ENCODE peak calls at places on chromosomes 5 and 9, in ten cellular contexts. One of them, this sample, is unnamed.

GRCh38 chr9:137592767-137593166 is 2.5 kb upstream of the ZMYND19 start:
- DNase-seq in transverse colon: no peak
- DNase-seq in SK-N-SH: no peak
- DNase-seq in prostate gland: no peak
- DNase-seq in spleen: no peak
- DNase-seq in GM12878: no peak
- DNase-seq in Panc1: no peak
- DNase-seq in GM23338: no peak
- DNase-seq in upper lobe of left lung: peak; percentile 83
- DNase-seq in SK-N-MC: no peak
- DNase-seq in this sample: peak; percentile 92

GRCh38 chr5:149684371-149684770 is 45.7 kb upstream of the PPARGC1B start:
- DNase-seq in transverse colon: no peak
- DNase-seq in SK-N-SH: no peak
- DNase-seq in prostate gland: no peak
- DNase-seq in spleen: no peak
- DNase-seq in GM12878: no peak
- DNase-seq in Panc1: no peak
- DNase-seq in GM23338: no peak
- DNase-seq in upper lobe of left lung: no peak
- DNase-seq in SK-N-MC: no peak
- DNase-seq in this sample: no peak

GRCh38 chr9:93181672-93182435 is 2.1 kb upstream of the WNK2 start:
- DNase-seq in transverse colon: no peak
- DNase-seq in SK-N-SH: no peak
- DNase-seq in prostate gland: no peak
- DNase-seq in spleen: no peak
- DNase-seq in GM12878: no peak
- DNase-seq in Panc1: no peak
- DNase-seq in GM23338: no peak
- DNase-seq in upper lobe of left lung: no peak
- DNase-seq in SK-N-MC: no peak
- DNase-seq in this sample: no peak

GRCh38 chr9:95773061-95773433 is 102.4 kb upstream of the ERCC6L2 start:
- DNase-seq in transverse colon: no peak
- DNase-seq in SK-N-SH: no peak
- DNase-seq in prostate gland: no peak
- DNase-seq in spleen: no peak
- DNase-seq in GM12878: no peak
- DNase-seq in Panc1: no peak
- DNase-seq in GM23338: no peak
- DNase-seq in upper lobe of left lung: no peak
- DNase-seq in SK-N-MC: no peak
- DNase-seq in this sample: no peak

GRCh38 chr9:26949604-26950003 is 2.6 kb upstream of the PLAA start:
- DNase-seq in transverse colon: no peak
- DNase-seq in SK-N-SH: no peak
- DNase-seq in prostate gland: no peak
- DNase-seq in spleen: no peak
- DNase-seq in GM12878: no peak
- DNase-seq in Panc1: no peak
- DNase-seq in GM23338: no peak
- DNase-seq in upper lobe of left lung: no peak
- DNase-seq in SK-N-MC: no peak
- DNase-seq in this sample: no peak

GRCh38 chr9:89171231-89171630 is 7.4 kb downstream of the SHC3 start:
- DNase-seq in transverse colon: no peak
- DNase-seq in SK-N-SH: no peak
- DNase-seq in prostate gland: no peak
- DNase-seq in spleen: no peak
- DNase-seq in GM12878: no peak
- DNase-seq in Panc1: no peak
- DNase-seq in GM23338: no peak
- DNase-seq in upper lobe of left lung: no peak
- DNase-seq in SK-N-MC: no peak
- DNase-seq in this sample: no peak

GRCh38 chr5:128491291-128491690 is 46.8 kb downstream of the FBN2 start:
- DNase-seq in transverse colon: no peak
- DNase-seq in SK-N-SH: no peak
- DNase-seq in prostate gland: no peak
- DNase-seq in spleen: no peak
- DNase-seq in GM12878: no peak
- DNase-seq in Panc1: no peak
- DNase-seq in GM23338: peak; percentile 22
- DNase-seq in upper lobe of left lung: no peak
- DNase-seq in SK-N-MC: no peak
- DNase-seq in this sample: no peak

GRCh38 chr9:23799521-23799920 is 26.5 kb downstream of the ELAVL2 start:
- DNase-seq in transverse colon: no peak
- DNase-seq in SK-N-SH: no peak
- DNase-seq in prostate gland: no peak
- DNase-seq in spleen: no peak
- DNase-seq in GM12878: no peak
- DNase-seq in Panc1: no peak
- DNase-seq in GM23338: no peak
- DNase-seq in upper lobe of left lung: no peak
- DNase-seq in SK-N-MC: no peak
- DNase-seq in this sample: no peak

GRCh38 chr5:72498284-72498683 is 8.9 kb downstream of the ZNF366 start:
- DNase-seq in transverse colon: no peak
- DNase-seq in SK-N-SH: no peak
- DNase-seq in prostate gland: no peak
- DNase-seq in spleen: no peak
- DNase-seq in GM12878: no peak
- DNase-seq in Panc1: no peak
- DNase-seq in GM23338: no peak
- DNase-seq in upper lobe of left lung: no peak
- DNase-seq in SK-N-MC: no peak
- DNase-seq in this sample: no peak

GRCh38 chr5:178688551-178688950 is 41.9 kb downstream of the ZNF354A start:
- DNase-seq in transverse colon: no peak
- DNase-seq in SK-N-SH: no peak
- DNase-seq in prostate gland: no peak
- DNase-seq in spleen: no peak
- DNase-seq in GM12878: no peak
- DNase-seq in Panc1: no peak
- DNase-seq in GM23338: no peak
- DNase-seq in upper lobe of left lung: peak; percentile 57
- DNase-seq in SK-N-MC: no peak
- DNase-seq in this sample: no peak

GRCh38 chr5:147805030-147805454 is 22.5 kb upstream of the JAKMIP2 start:
- DNase-seq in transverse colon: peak; percentile 17
- DNase-seq in SK-N-SH: no peak
- DNase-seq in prostate gland: no peak
- DNase-seq in spleen: peak; percentile 84
- DNase-seq in GM12878: no peak
- DNase-seq in Panc1: no peak
- DNase-seq in GM23338: no peak
- DNase-seq in upper lobe of left lung: peak; percentile 65
- DNase-seq in SK-N-MC: peak; percentile 92
- DNase-seq in this sample: no peak

GRCh38 chr5:33271606-33272005 is 169.2 kb upstream of the TARS1 start:
- DNase-seq in transverse colon: no peak
- DNase-seq in SK-N-SH: no peak
- DNase-seq in prostate gland: no peak
- DNase-seq in spleen: no peak
- DNase-seq in GM12878: no peak
- DNase-seq in Panc1: no peak
- DNase-seq in GM23338: no peak
- DNase-seq in upper lobe of left lung: no peak
- DNase-seq in SK-N-MC: no peak
- DNase-seq in this sample: no peak

GRCh38 chr5:94174748-94175411 is 433.5 kb upstream of the POU5F2 start:
- DNase-seq in transverse colon: no peak
- DNase-seq in SK-N-SH: no peak
- DNase-seq in prostate gland: no peak
- DNase-seq in spleen: no peak
- DNase-seq in GM12878: no peak
- DNase-seq in Panc1: no peak
- DNase-seq in GM23338: no peak
- DNase-seq in upper lobe of left lung: no peak
- DNase-seq in SK-N-MC: no peak
- DNase-seq in this sample: no peak

GRCh38 chr9:76271755-76272154 is 122.5 kb downstream of the RFK start:
- DNase-seq in transverse colon: no peak
- DNase-seq in SK-N-SH: no peak
- DNase-seq in prostate gland: no peak
- DNase-seq in spleen: no peak
- DNase-seq in GM12878: no peak
- DNase-seq in Panc1: no peak
- DNase-seq in GM23338: no peak
- DNase-seq in upper lobe of left lung: no peak
- DNase-seq in SK-N-MC: no peak
- DNase-seq in this sample: no peak

GRCh38 chr5:6506631-6507030 is 58.0 kb downstream of the UBE2QL1 start:
- DNase-seq in transverse colon: no peak
- DNase-seq in SK-N-SH: no peak
- DNase-seq in prostate gland: no peak
- DNase-seq in spleen: no peak
- DNase-seq in GM12878: no peak
- DNase-seq in Panc1: no peak
- DNase-seq in GM23338: no peak
- DNase-seq in upper lobe of left lung: no peak
- DNase-seq in SK-N-MC: no peak
- DNase-seq in this sample: no peak

GRCh38 chr9:73684601-73685000 is 532.9 kb downstream of the ANXA1 start:
- DNase-seq in transverse colon: no peak
- DNase-seq in SK-N-SH: no peak
- DNase-seq in prostate gland: no peak
- DNase-seq in spleen: no peak
- DNase-seq in GM12878: no peak
- DNase-seq in Panc1: no peak
- DNase-seq in GM23338: no peak
- DNase-seq in upper lobe of left lung: no peak
- DNase-seq in SK-N-MC: no peak
- DNase-seq in this sample: no peak

GRCh38 chr9:7640205-7640604 is 159.4 kb downstream of the DMAC1 start:
- DNase-seq in transverse colon: no peak
- DNase-seq in SK-N-SH: no peak
- DNase-seq in prostate gland: no peak
- DNase-seq in spleen: no peak
- DNase-seq in GM12878: no peak
- DNase-seq in Panc1: no peak
- DNase-seq in GM23338: no peak
- DNase-seq in upper lobe of left lung: no peak
- DNase-seq in SK-N-MC: no peak
- DNase-seq in this sample: no peak

GRCh38 chr9:112792670-112793069 is 42.1 kb downstream of the SNX30 start:
- DNase-seq in transverse colon: no peak
- DNase-seq in SK-N-SH: no peak
- DNase-seq in prostate gland: no peak
- DNase-seq in spleen: no peak
- DNase-seq in GM12878: no peak
- DNase-seq in Panc1: no peak
- DNase-seq in GM23338: no peak
- DNase-seq in upper lobe of left lung: no peak
- DNase-seq in SK-N-MC: no peak
- DNase-seq in this sample: no peak
- H3K27ac ChIP-seq in transverse colon: no peak overlapping the region
- H3K27ac ChIP-seq in SK-N-SH: no peak overlapping the region
- H3K27ac ChIP-seq in prostate gland: no peak overlapping the region
- H3K27ac ChIP-seq in spleen: no peak overlapping the region
- H3K27ac ChIP-seq in GM12878: no peak overlapping the region
- H3K27ac ChIP-seq in Panc1: no peak overlapping the region
- H3K27ac ChIP-seq in GM23338: no peak overlapping the region
- H3K27ac ChIP-seq in upper lobe of left lung: no peak overlapping the region
- H3K27ac ChIP-seq in SK-N-MC: no peak overlapping the region
- H3K27ac ChIP-seq in this sample: no peak overlapping the region

GRCh38 chr9:13860019-13860418 is 453.9 kb downstream of the NFIB start:
- DNase-seq in transverse colon: no peak
- DNase-seq in SK-N-SH: no peak
- DNase-seq in prostate gland: no peak
- DNase-seq in spleen: no peak
- DNase-seq in GM12878: no peak
- DNase-seq in Panc1: no peak
- DNase-seq in GM23338: no peak
- DNase-seq in upper lobe of left lung: no peak
- DNase-seq in SK-N-MC: no peak
- DNase-seq in this sample: no peak
- TF ChIP-seq POLR2AphosphoS5 in transverse colon: no peak
- TF ChIP-seq POLR2AphosphoS5 in SK-N-SH: no peak
- TF ChIP-seq POLR2AphosphoS5 in prostate gland: no peak
- TF ChIP-seq POLR2AphosphoS5 in spleen: no peak
- TF ChIP-seq POLR2AphosphoS5 in GM12878: no peak
- TF ChIP-seq POLR2AphosphoS5 in Panc1: no peak
- TF ChIP-seq POLR2AphosphoS5 in GM23338: no peak
- TF ChIP-seq POLR2AphosphoS5 in upper lobe of left lung: no peak
- TF ChIP-seq POLR2AphosphoS5 in SK-N-MC: no peak
- TF ChIP-seq POLR2AphosphoS5 in this sample: no peak

GRCh38 chr5:11904270-11904906 is at the start of gene CTNND2:
- DNase-seq in transverse colon: no peak
- DNase-seq in SK-N-SH: peak; percentile 72
- DNase-seq in prostate gland: peak; percentile 33
- DNase-seq in spleen: peak; percentile 76
- DNase-seq in GM12878: no peak
- DNase-seq in Panc1: no peak
- DNase-seq in GM23338: peak; percentile 94
- DNase-seq in upper lobe of left lung: no peak
- DNase-seq in SK-N-MC: no peak
- DNase-seq in this sample: no peak

GRCh38 chr5:11903614-11904269 is 504 bp downstream of the CTNND2 start:
- DNase-seq in transverse colon: no peak
- DNase-seq in SK-N-SH: peak; percentile 68
- DNase-seq in prostate gland: no peak
- DNase-seq in spleen: peak; percentile 82
- DNase-seq in GM12878: no peak
- DNase-seq in Panc1: no peak
- DNase-seq in GM23338: peak; percentile 73
- DNase-seq in upper lobe of left lung: no peak
- DNase-seq in SK-N-MC: no peak
- DNase-seq in this sample: no peak

GRCh38 chr5:11903121-11903613 is 1.1 kb downstream of the CTNND2 start:
- DNase-seq in transverse colon: no peak
- DNase-seq in SK-N-SH: no peak
- DNase-seq in prostate gland: no peak
- DNase-seq in spleen: no peak
- DNase-seq in GM12878: no peak
- DNase-seq in Panc1: no peak
- DNase-seq in GM23338: peak; percentile 25
- DNase-seq in upper lobe of left lung: no peak
- DNase-seq in SK-N-MC: no peak
- DNase-seq in this sample: no peak

GRCh38 chr5:11906495-11906894 is 2.2 kb upstream of the CTNND2 start:
- DNase-seq in transverse colon: no peak
- DNase-seq in SK-N-SH: no peak
- DNase-seq in prostate gland: no peak
- DNase-seq in spleen: no peak
- DNase-seq in GM12878: no peak
- DNase-seq in Panc1: no peak
- DNase-seq in GM23338: no peak
- DNase-seq in upper lobe of left lung: no peak
- DNase-seq in SK-N-MC: no peak
- DNase-seq in this sample: no peak

GRCh38 chr5:11905209-11905608 is 963 bp upstream of the CTNND2 start:
- DNase-seq in transverse colon: no peak
- DNase-seq in SK-N-SH: no peak
- DNase-seq in prostate gland: no peak
- DNase-seq in spleen: no peak
- DNase-seq in GM12878: no peak
- DNase-seq in Panc1: no peak
- DNase-seq in GM23338: peak; percentile 26
- DNase-seq in upper lobe of left lung: no peak
- DNase-seq in SK-N-MC: no peak
- DNase-seq in this sample: no peak
- H3K27ac ChIP-seq in transverse colon: no peak overlapping the region
- H3K27ac ChIP-seq in SK-N-SH: no peak overlapping the region
- H3K27ac ChIP-seq in prostate gland: no peak overlapping the region
- H3K27ac ChIP-seq in spleen: no peak overlapping the region
- H3K27ac ChIP-seq in GM12878: no peak overlapping the region
- H3K27ac ChIP-seq in Panc1: no peak overlapping the region
- H3K27ac ChIP-seq in GM23338: no peak overlapping the region
- H3K27ac ChIP-seq in upper lobe of left lung: no peak overlapping the region
- H3K27ac ChIP-seq in SK-N-MC: no peak overlapping the region
- H3K27ac ChIP-seq in this sample: no peak overlapping the region

GRCh38 chr9:134205636-134206316 is 41.4 kb upstream of the RNU6ATAC start:
- DNase-seq in transverse colon: peak; percentile 55
- DNase-seq in SK-N-SH: peak; percentile 70
- DNase-seq in prostate gland: no peak
- DNase-seq in spleen: peak; percentile 44
- DNase-seq in GM12878: no peak
- DNase-seq in Panc1: no peak
- DNase-seq in GM23338: no peak
- DNase-seq in upper lobe of left lung: no peak
- DNase-seq in SK-N-MC: no peak
- DNase-seq in this sample: no peak
- TF ChIP-seq POLR2AphosphoS5 in transverse colon: no peak
- TF ChIP-seq POLR2AphosphoS5 in SK-N-SH: no peak
- TF ChIP-seq POLR2AphosphoS5 in prostate gland: no peak
- TF ChIP-seq POLR2AphosphoS5 in spleen: no peak
- TF ChIP-seq POLR2AphosphoS5 in GM12878: no peak
- TF ChIP-seq POLR2AphosphoS5 in Panc1: no peak
- TF ChIP-seq POLR2AphosphoS5 in GM23338: no peak
- TF ChIP-seq POLR2AphosphoS5 in upper lobe of left lung: no peak
- TF ChIP-seq POLR2AphosphoS5 in SK-N-MC: no peak
- TF ChIP-seq POLR2AphosphoS5 in this sample: no peak

This sample was measured in stomach.